ENCODE peak calls at places on chromosomes 3 and 15, in eight cellular contexts. One of them, this sample, is unnamed.
A peak's percentile ranks its signal among the peaks of the same experiment; 100 is the strongest.

GRCh38 chr3:128418900-128419299 is 47.8 kb downstream of the DNAJB8 start:
- DNase-seq in CD8-positive, alpha-beta memory T cell: no peak
- DNase-seq in NT2/D1: no peak
- DNase-seq in CD8-positive, alpha-beta T cell: no peak
- DNase-seq in fibroblast of the aortic adventitia: no peak
- DNase-seq in transverse colon: no peak
- DNase-seq in neural progenitor cell: no peak
- DNase-seq in upper lobe of right lung: no peak
- DNase-seq in this sample: no peak

GRCh38 chr3:13275376-13276005 is 144.6 kb downstream of the NUP210 start:
- DNase-seq in NT2/D1: no peak
- DNase-seq in CD8-positive, alpha-beta memory T cell: no peak
- DNase-seq in CD8-positive, alpha-beta T cell: no peak
- DNase-seq in neural progenitor cell: no peak
- DNase-seq in transverse colon: no peak
- DNase-seq in upper lobe of right lung: peak; percentile 48
- DNase-seq in fibroblast of the aortic adventitia: no peak
- DNase-seq in this sample: no peak

GRCh38 chr3:186821429-186822367 is 15.4 kb upstream of the RFC4 start:
- DNase-seq in transverse colon: no peak
- DNase-seq in NT2/D1: peak; percentile 40
- DNase-seq in neural progenitor cell: peak; percentile 63
- DNase-seq in fibroblast of the aortic adventitia: peak; percentile 87
- DNase-seq in CD8-positive, alpha-beta memory T cell: no peak
- DNase-seq in CD8-positive, alpha-beta T cell: no peak
- DNase-seq in upper lobe of right lung: no peak
- DNase-seq in this sample: peak; percentile 63

GRCh38 chr3:65878831-65879230 is 159.9 kb downstream of the MAGI1 start:
- DNase-seq in NT2/D1: peak; percentile 23
- DNase-seq in neural progenitor cell: no peak
- DNase-seq in fibroblast of the aortic adventitia: no peak
- DNase-seq in upper lobe of right lung: no peak
- DNase-seq in CD8-positive, alpha-beta T cell: no peak
- DNase-seq in CD8-positive, alpha-beta memory T cell: no peak
- DNase-seq in transverse colon: no peak
- DNase-seq in this sample: no peak

GRCh38 chr15:94110476-94111130 is 120.8 kb upstream of the MCTP2 start:
- DNase-seq in fibroblast of the aortic adventitia: no peak
- DNase-seq in CD8-positive, alpha-beta T cell: no peak
- DNase-seq in NT2/D1: no peak
- DNase-seq in neural progenitor cell: no peak
- DNase-seq in CD8-positive, alpha-beta memory T cell: no peak
- DNase-seq in upper lobe of right lung: no peak
- DNase-seq in transverse colon: no peak
- DNase-seq in this sample: no peak

GRCh38 chr3:119662604-119663377 is 2.4 kb upstream of the POPDC2 start:
- DNase-seq in upper lobe of right lung: no peak
- DNase-seq in CD8-positive, alpha-beta memory T cell: no peak
- DNase-seq in transverse colon: no peak
- DNase-seq in CD8-positive, alpha-beta T cell: no peak
- DNase-seq in fibroblast of the aortic adventitia: peak; percentile 39
- DNase-seq in neural progenitor cell: no peak
- DNase-seq in NT2/D1: no peak
- DNase-seq in this sample: peak; percentile 55

GRCh38 chr3:189488241-189488767 is 142.9 kb upstream of the TP63 start:
- DNase-seq in CD8-positive, alpha-beta T cell: no peak
- DNase-seq in upper lobe of right lung: no peak
- DNase-seq in transverse colon: no peak
- DNase-seq in NT2/D1: peak; percentile 18
- DNase-seq in neural progenitor cell: peak; percentile 15
- DNase-seq in CD8-positive, alpha-beta memory T cell: no peak
- DNase-seq in fibroblast of the aortic adventitia: peak; percentile 57
- DNase-seq in this sample: peak; percentile 38

GRCh38 chr3:121998030-121998580 is 23.9 kb downstream of the ILDR1 start:
- DNase-seq in fibroblast of the aortic adventitia: peak; percentile 16
- DNase-seq in CD8-positive, alpha-beta memory T cell: no peak
- DNase-seq in neural progenitor cell: no peak
- DNase-seq in upper lobe of right lung: no peak
- DNase-seq in NT2/D1: no peak
- DNase-seq in transverse colon: no peak
- DNase-seq in CD8-positive, alpha-beta T cell: no peak
- DNase-seq in this sample: peak; percentile 24

GRCh38 chr3:129015388-129016105 is 14.4 kb downstream of the EFCC1 start:
- DNase-seq in CD8-positive, alpha-beta T cell: peak; percentile 61
- DNase-seq in transverse colon: peak; percentile 39
- DNase-seq in upper lobe of right lung: no peak
- DNase-seq in CD8-positive, alpha-beta memory T cell: peak; percentile 23
- DNase-seq in neural progenitor cell: no peak
- DNase-seq in fibroblast of the aortic adventitia: no peak
- DNase-seq in NT2/D1: no peak
- DNase-seq in this sample: no peak

GRCh38 chr15:68414591-68414990 is 17.4 kb downstream of the ITGA11 start:
- DNase-seq in transverse colon: no peak
- DNase-seq in upper lobe of right lung: no peak
- DNase-seq in fibroblast of the aortic adventitia: no peak
- DNase-seq in CD8-positive, alpha-beta memory T cell: no peak
- DNase-seq in NT2/D1: no peak
- DNase-seq in CD8-positive, alpha-beta T cell: peak; percentile 8
- DNase-seq in neural progenitor cell: no peak
- DNase-seq in this sample: no peak

GRCh38 chr3:55332191-55332590 is 154.9 kb downstream of the WNT5A start:
- DNase-seq in CD8-positive, alpha-beta memory T cell: no peak
- DNase-seq in fibroblast of the aortic adventitia: no peak
- DNase-seq in NT2/D1: no peak
- DNase-seq in upper lobe of right lung: no peak
- DNase-seq in CD8-positive, alpha-beta T cell: no peak
- DNase-seq in transverse colon: no peak
- DNase-seq in neural progenitor cell: no peak
- DNase-seq in this sample: no peak

GRCh38 chr3:176799675-176800074 is 397.6 kb downstream of the TBL1XR1 start:
- DNase-seq in CD8-positive, alpha-beta memory T cell: no peak
- DNase-seq in NT2/D1: no peak
- DNase-seq in neural progenitor cell: peak; percentile 6
- DNase-seq in CD8-positive, alpha-beta T cell: no peak
- DNase-seq in fibroblast of the aortic adventitia: no peak
- DNase-seq in transverse colon: no peak
- DNase-seq in upper lobe of right lung: no peak
- DNase-seq in this sample: no peak

GRCh38 chr3:168618827-168619226 is 523.1 kb upstream of the GOLIM4 start:
- DNase-seq in neural progenitor cell: no peak
- DNase-seq in CD8-positive, alpha-beta T cell: no peak
- DNase-seq in upper lobe of right lung: no peak
- DNase-seq in fibroblast of the aortic adventitia: no peak
- DNase-seq in transverse colon: no peak
- DNase-seq in CD8-positive, alpha-beta memory T cell: no peak
- DNase-seq in NT2/D1: no peak
- DNase-seq in this sample: no peak
- H3K4me3 ChIP-seq in neural progenitor cell: no peak overlapping the region
- H3K4me3 ChIP-seq in CD8-positive, alpha-beta T cell: no peak overlapping the region
- H3K4me3 ChIP-seq in upper lobe of right lung: no peak overlapping the region
- H3K4me3 ChIP-seq in fibroblast of the aortic adventitia: no peak overlapping the region
- H3K4me3 ChIP-seq in transverse colon: no peak overlapping the region
- H3K4me3 ChIP-seq in CD8-positive, alpha-beta memory T cell: no peak overlapping the region
- H3K4me3 ChIP-seq in NT2/D1: no peak overlapping the region
- H3K4me3 ChIP-seq in this sample: no peak overlapping the region

GRCh38 chr15:26841941-26842340 is 24.9 kb upstream of the GABRA5 start:
- DNase-seq in CD8-positive, alpha-beta memory T cell: no peak
- DNase-seq in neural progenitor cell: no peak
- DNase-seq in CD8-positive, alpha-beta T cell: no peak
- DNase-seq in upper lobe of right lung: no peak
- DNase-seq in transverse colon: no peak
- DNase-seq in fibroblast of the aortic adventitia: no peak
- DNase-seq in NT2/D1: no peak
- DNase-seq in this sample: no peak

GRCh38 chr15:26844901-26845300 is 22.0 kb upstream of the GABRA5 start:
- DNase-seq in CD8-positive, alpha-beta memory T cell: no peak
- DNase-seq in upper lobe of right lung: no peak
- DNase-seq in neural progenitor cell: no peak
- DNase-seq in fibroblast of the aortic adventitia: no peak
- DNase-seq in CD8-positive, alpha-beta T cell: no peak
- DNase-seq in NT2/D1: no peak
- DNase-seq in transverse colon: no peak
- DNase-seq in this sample: no peak

GRCh38 chr15:26838742-26839460 is 28.0 kb upstream of the GABRA5 start:
- DNase-seq in upper lobe of right lung: no peak
- DNase-seq in CD8-positive, alpha-beta T cell: no peak
- DNase-seq in transverse colon: no peak
- DNase-seq in fibroblast of the aortic adventitia: no peak
- DNase-seq in neural progenitor cell: peak; percentile 29
- DNase-seq in CD8-positive, alpha-beta memory T cell: no peak
- DNase-seq in NT2/D1: peak; percentile 30
- DNase-seq in this sample: peak; percentile 5

GRCh38 chr15:26841514-26841913 is 25.3 kb upstream of the GABRA5 start:
- DNase-seq in NT2/D1: no peak
- DNase-seq in neural progenitor cell: no peak
- DNase-seq in CD8-positive, alpha-beta T cell: no peak
- DNase-seq in CD8-positive, alpha-beta memory T cell: no peak
- DNase-seq in fibroblast of the aortic adventitia: no peak
- DNase-seq in upper lobe of right lung: no peak
- DNase-seq in transverse colon: no peak
- DNase-seq in this sample: no peak

GRCh38 chr15:26842391-26842790 is 24.5 kb upstream of the GABRA5 start:
- DNase-seq in fibroblast of the aortic adventitia: no peak
- DNase-seq in CD8-positive, alpha-beta T cell: no peak
- DNase-seq in NT2/D1: no peak
- DNase-seq in transverse colon: no peak
- DNase-seq in neural progenitor cell: no peak
- DNase-seq in CD8-positive, alpha-beta memory T cell: no peak
- DNase-seq in upper lobe of right lung: no peak
- DNase-seq in this sample: no peak
- H3K4me3 ChIP-seq in fibroblast of the aortic adventitia: no peak overlapping the region
- H3K4me3 ChIP-seq in CD8-positive, alpha-beta T cell: no peak overlapping the region
- H3K4me3 ChIP-seq in NT2/D1: no peak overlapping the region
- H3K4me3 ChIP-seq in transverse colon: no peak overlapping the region
- H3K4me3 ChIP-seq in neural progenitor cell: no peak overlapping the region
- H3K4me3 ChIP-seq in CD8-positive, alpha-beta memory T cell: no peak overlapping the region
- H3K4me3 ChIP-seq in upper lobe of right lung: no peak overlapping the region
- H3K4me3 ChIP-seq in this sample: no peak overlapping the region

GRCh38 chr15:74808840-74809229 is 3.8 kb upstream of the LMAN1L start:
- DNase-seq in CD8-positive, alpha-beta T cell: no peak
- DNase-seq in transverse colon: no peak
- DNase-seq in CD8-positive, alpha-beta memory T cell: no peak
- DNase-seq in fibroblast of the aortic adventitia: no peak
- DNase-seq in upper lobe of right lung: no peak
- DNase-seq in NT2/D1: no peak
- DNase-seq in neural progenitor cell: peak; percentile 72
- DNase-seq in this sample: no peak
- H3K4me3 ChIP-seq in CD8-positive, alpha-beta T cell: no peak overlapping the region
- H3K4me3 ChIP-seq in transverse colon: no peak overlapping the region
- H3K4me3 ChIP-seq in CD8-positive, alpha-beta memory T cell: no peak overlapping the region
- H3K4me3 ChIP-seq in fibroblast of the aortic adventitia: no peak overlapping the region
- H3K4me3 ChIP-seq in upper lobe of right lung: no peak overlapping the region
- H3K4me3 ChIP-seq in NT2/D1: no peak overlapping the region
- H3K4me3 ChIP-seq in neural progenitor cell: no peak overlapping the region
- H3K4me3 ChIP-seq in this sample: no peak overlapping the region

GRCh38 chr15:66722757-66723540 is 20.9 kb downstream of the SMAD6 start:
- DNase-seq in NT2/D1: no peak
- DNase-seq in transverse colon: no peak
- DNase-seq in neural progenitor cell: no peak
- DNase-seq in upper lobe of right lung: peak; percentile 51
- DNase-seq in CD8-positive, alpha-beta memory T cell: no peak
- DNase-seq in CD8-positive, alpha-beta T cell: no peak
- DNase-seq in fibroblast of the aortic adventitia: no peak
- DNase-seq in this sample: no peak
- H3K4me3 ChIP-seq in NT2/D1: no peak overlapping the region
- H3K4me3 ChIP-seq in transverse colon: no peak overlapping the region
- H3K4me3 ChIP-seq in neural progenitor cell: no peak overlapping the region
- H3K4me3 ChIP-seq in upper lobe of right lung: no peak overlapping the region
- H3K4me3 ChIP-seq in CD8-positive, alpha-beta memory T cell: no peak overlapping the region
- H3K4me3 ChIP-seq in CD8-positive, alpha-beta T cell: no peak overlapping the region
- H3K4me3 ChIP-seq in fibroblast of the aortic adventitia: no peak overlapping the region
- H3K4me3 ChIP-seq in this sample: no peak overlapping the region

GRCh38 chr15:38144921-38145320 is 107.7 kb upstream of the SPRED1 start:
- DNase-seq in fibroblast of the aortic adventitia: peak; percentile 53
- DNase-seq in upper lobe of right lung: no peak
- DNase-seq in CD8-positive, alpha-beta memory T cell: no peak
- DNase-seq in transverse colon: no peak
- DNase-seq in NT2/D1: no peak
- DNase-seq in CD8-positive, alpha-beta T cell: no peak
- DNase-seq in neural progenitor cell: no peak
- DNase-seq in this sample: no peak
- H3K4me3 ChIP-seq in fibroblast of the aortic adventitia: no peak overlapping the region
- H3K4me3 ChIP-seq in upper lobe of right lung: no peak overlapping the region
- H3K4me3 ChIP-seq in CD8-positive, alpha-beta memory T cell: no peak overlapping the region
- H3K4me3 ChIP-seq in transverse colon: no peak overlapping the region
- H3K4me3 ChIP-seq in NT2/D1: no peak overlapping the region
- H3K4me3 ChIP-seq in CD8-positive, alpha-beta T cell: no peak overlapping the region
- H3K4me3 ChIP-seq in neural progenitor cell: no peak overlapping the region
- H3K4me3 ChIP-seq in this sample: no peak overlapping the region

DNA sequence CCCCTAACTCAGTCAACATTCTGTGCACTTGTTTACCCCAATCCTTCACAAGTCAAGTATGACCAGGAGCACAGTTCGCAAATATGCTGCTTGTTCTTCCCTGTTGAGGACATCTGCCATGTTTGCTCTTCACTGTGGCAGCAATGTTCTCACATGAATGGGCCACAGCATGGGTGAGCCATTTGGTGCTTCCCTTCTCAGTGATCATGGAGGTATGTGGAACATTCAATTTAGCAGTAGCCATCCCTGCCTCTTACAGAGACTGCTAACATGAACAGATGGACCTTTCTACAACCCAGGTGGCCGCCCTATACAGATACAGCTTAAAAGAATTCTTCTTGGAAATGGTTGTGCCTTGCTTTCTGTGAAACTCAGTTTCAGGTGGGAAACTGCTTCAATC is 660.1 kb upstream of the SGO1 start:
- DNase-seq in transverse colon: no peak
- DNase-seq in upper lobe of right lung: no peak
- DNase-seq in CD8-positive, alpha-beta memory T cell: no peak
- DNase-seq in neural progenitor cell: no peak
- DNase-seq in fibroblast of the aortic adventitia: no peak
- DNase-seq in NT2/D1: no peak
- DNase-seq in CD8-positive, alpha-beta T cell: no peak
- DNase-seq in this sample: no peak
- H3K4me3 ChIP-seq in transverse colon: no peak overlapping the region
- H3K4me3 ChIP-seq in upper lobe of right lung: no peak overlapping the region
- H3K4me3 ChIP-seq in CD8-positive, alpha-beta memory T cell: no peak overlapping the region
- H3K4me3 ChIP-seq in neural progenitor cell: no peak overlapping the region
- H3K4me3 ChIP-seq in fibroblast of the aortic adventitia: no peak overlapping the region
- H3K4me3 ChIP-seq in NT2/D1: no peak overlapping the region
- H3K4me3 ChIP-seq in CD8-positive, alpha-beta T cell: no peak overlapping the region
- H3K4me3 ChIP-seq in this sample: no peak overlapping the region

DNA sequence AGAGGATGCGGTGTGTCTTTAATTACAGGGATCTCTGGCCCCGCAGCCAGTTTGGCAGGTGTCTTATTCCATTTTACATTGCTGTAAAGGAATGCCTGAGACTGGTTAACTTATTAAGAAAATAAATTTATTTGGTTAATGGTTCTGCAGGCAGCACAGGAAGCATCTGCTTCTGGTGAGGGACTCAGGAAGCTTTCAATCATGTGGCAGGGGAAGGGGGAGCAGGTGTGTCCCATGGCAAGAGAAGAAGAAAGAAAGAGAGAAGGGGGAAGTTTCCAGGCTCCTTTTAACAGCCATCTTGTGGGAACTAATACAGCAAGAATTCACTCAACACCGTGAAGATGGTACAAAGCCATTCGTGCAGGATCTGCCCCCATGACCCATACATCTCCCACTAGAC is 128.0 kb upstream of the CRBN start:
- DNase-seq in neural progenitor cell: no peak
- DNase-seq in CD8-positive, alpha-beta memory T cell: no peak
- DNase-seq in CD8-positive, alpha-beta T cell: no peak
- DNase-seq in transverse colon: no peak
- DNase-seq in fibroblast of the aortic adventitia: no peak
- DNase-seq in NT2/D1: no peak
- DNase-seq in upper lobe of right lung: no peak
- DNase-seq in this sample: no peak
- H3K4me3 ChIP-seq in neural progenitor cell: no peak overlapping the region
- H3K4me3 ChIP-seq in CD8-positive, alpha-beta memory T cell: no peak overlapping the region
- H3K4me3 ChIP-seq in CD8-positive, alpha-beta T cell: no peak overlapping the region
- H3K4me3 ChIP-seq in transverse colon: no peak overlapping the region
- H3K4me3 ChIP-seq in fibroblast of the aortic adventitia: no peak overlapping the region
- H3K4me3 ChIP-seq in NT2/D1: no peak overlapping the region
- H3K4me3 ChIP-seq in upper lobe of right lung: no peak overlapping the region
- H3K4me3 ChIP-seq in this sample: no peak overlapping the region

This sample was measured in AG10803.